ENCODE peak calls at places on chromosomes 11 and 22, in four cellular contexts. Q is cardiac fibroblast; V is NCI-H2171 treated with DMSO at 0.1 percent for 48 hours; N is activated CD4-positive, alpha-beta T cell treated with anti-CD3 and anti-CD28 coated beads, Interleukin-2, amount 10 ng/mL, durations not matched to agents 7 days and 5 days. I is an unnamed sample.

GRCh38 chr11:125375146-125375545 is 120.9 kb downstream of the FEZ1 start:
- DNase-seq in Q (no peak), V (no peak), N (no peak), I (no peak)

GRCh38 chr11:75563978-75564552 is 2.0 kb downstream of the SERPINH1 start:
- DNase-seq in Q (peak), V (no peak), N (no peak), I (no peak)

GRCh38 chr11:21250196-21250595 is 580.8 kb downstream of the NELL1 start:
- DNase-seq in Q (no peak), V (no peak), N (no peak), I (no peak)

GRCh38 chr11:109422755-109423113 is 744 bp downstream of the C11orf87 start:
- DNase-seq in Q (peak), V (peak), N (no peak), I (no peak)

GRCh38 chr11:86818466-86819282 is 18.3 kb downstream of the PRSS23 start:
- DNase-seq in Q (peak), V (peak), N (peak), I (peak)

GRCh38 chr11:45178890-45179663 is 32.6 kb downstream of the PRDM11 start:
- DNase-seq in Q (peak), V (peak), N (no peak), I (no peak)

GRCh38 chr11:108870373-108871020 is 205.6 kb downstream of the DDX10 start:
- DNase-seq in Q (peak), V (no peak), N (no peak), I (no peak)

GRCh38 chr11:7657306-7658025 is 15.8 kb downstream of the CYB5R2 start:
- DNase-seq in Q (peak), V (peak), N (peak), I (peak)

GRCh38 chr11:36213050-36213840 is 76.0 kb downstream of the COMMD9 start:
- DNase-seq in Q (no peak), V (peak), N (no peak), I (no peak)

GRCh38 chr11:120185678-120186407 is 25.0 kb upstream of the OAF start:
- DNase-seq in Q (no peak), V (no peak), N (no peak), I (no peak)

GRCh38 chr22:45948081-45948648 is 28.8 kb downstream of the WNT7B start:
- DNase-seq in Q (no peak), V (peak), N (no peak), I (no peak)

GRCh38 chr11:20909995-20910726 is 240.8 kb downstream of the NELL1 start:
- DNase-seq in Q (no peak), V (no peak), N (no peak), I (no peak)

GRCh38 chr11:119741369-119742262 is 12.6 kb upstream of the NECTIN1 start:
- DNase-seq in Q (peak), V (no peak), N (peak), I (no peak)

GRCh38 chr11:2988996-2989395 is 3.1 kb downstream of the NAP1L4 start:
- DNase-seq in Q (no peak), V (no peak), N (no peak), I (no peak)

GRCh38 chr11:62974848-62975522 is 9.8 kb downstream of the SLC22A6 start:
- DNase-seq in Q (peak), V (peak), N (no peak), I (peak)

GRCh38 chr11:95917188-95918036 is 6.5 kb downstream of the MTMR2 start:
- DNase-seq in Q (peak), V (no peak), N (no peak), I (no peak)

GRCh38 chr11:122103366-122103765 is 12.6 kb downstream of the BLID start:
- DNase-seq in Q (no peak), V (no peak), N (no peak), I (no peak)

GRCh38 chr11:22567759-22568158 is 57.9 kb downstream of the FANCF start:
- DNase-seq in Q (no peak), V (no peak), N (no peak), I (no peak)

GRCh38 chr11:61141601-61142028 is 19.6 kb downstream of the VPS37C start:
- DNase-seq in Q (no peak), V (peak), N (no peak), I (no peak)

GRCh38 chr22:38491707-38492348 is 14.3 kb downstream of the DDX17 start:
- DNase-seq in Q (no peak), V (no peak), N (no peak), I (no peak)

GRCh38 chr22:36404436-36404835 is 16.7 kb upstream of the MYH9 start:
- DNase-seq in Q (no peak), V (no peak), N (no peak), I (no peak)

GRCh38 chr22:47215851-47216250 is 453.4 kb downstream of the TBC1D22A start:
- DNase-seq in Q (no peak), V (no peak), N (no peak), I (no peak)

GRCh38 chr11:8055111-8055835 is 25.7 kb upstream of the TUB start:
- DNase-seq in Q (no peak), V (no peak), N (no peak), I (no peak)

GRCh38 chr22:50469377-50470305 is 5.2 kb downstream of the SBF1 start:
- DNase-seq in Q (peak), V (peak), N (peak), I (peak)

GRCh38 chr11:103609117-103610066 is 427.0 kb upstream of the DDI1 start:
- DNase-seq in Q (peak), V (no peak), N (no peak), I (no peak)

GRCh38 chr11:94780432-94780831 is 12.3 kb downstream of the AMOTL1 start:
- DNase-seq in Q (no peak), V (no peak), N (no peak), I (no peak)

GRCh38 chr11:70422692-70423522 is 24.6 kb downstream of the CTTN start:
- DNase-seq in Q (no peak), V (no peak), N (no peak), I (no peak)

GRCh38 chr22:37812869-37813678 is 5.3 kb downstream of the GCAT start:
- DNase-seq in Q (no peak), V (no peak), N (no peak), I (no peak)

GRCh38 chr11:14248577-14248976 is 110.4 kb downstream of the RRAS2 start:
- DNase-seq in Q (no peak), V (no peak), N (peak), I (no peak)

GRCh38 chr11:95134491-95134890 is 44.8 kb downstream of the ENDOD1 start:
- DNase-seq in Q (peak), V (peak), N (no peak), I (no peak)

GRCh38 chr11:130699561-130699960 is 216.7 kb downstream of the SNX19 start:
- DNase-seq in Q (no peak), V (no peak), N (no peak), I (no peak)

GRCh38 chr11:13080861-13081260 is 71.7 kb downstream of the RASSF10 start:
- DNase-seq in Q (no peak), V (no peak), N (no peak), I (no peak)

I was measured in AML-193.